ENCODE peak calls at places on chromosomes 3 and 15, in six cellular contexts. X is AG09309, K is fibroblast of villous mesenchyme, P is endothelial cell of umbilical vein, T is left ventricle myocardium inferior, G is stomach. W is an unnamed sample.

GRCh38 chr3:179563298-179563934 is 690 bp downstream of the ACTL6A start:
- DNase-seq in G (peak; percentile 67), X (peak; percentile 14), P (peak; percentile 75), K (peak; percentile 70), T (peak; percentile 52), W (peak; percentile 81)

GRCh38 chr3:149813367-149814281 is 609 bp downstream of the RNF13 start:
- DNase-seq in T (no peak), P (peak; percentile 71), K (peak; percentile 45), G (no peak), X (no peak), W (peak; percentile 20)

GRCh38 chr3:42375121-42375520 is 35.3 kb downstream of the LYZL4 start:
- DNase-seq in X (no peak), T (no peak), G (no peak), P (no peak), K (no peak), W (no peak)

GRCh38 chr3:100256724-100257123 is 4.1 kb upstream of the TBC1D23 start:
- DNase-seq in K (peak; percentile 73), X (peak; percentile 55), P (no peak), T (no peak), G (no peak), W (no peak)

GRCh38 chr3:181623924-181624694 is 87.6 kb upstream of the SOX2 start:
- DNase-seq in K (no peak), T (no peak), G (no peak), X (no peak), P (peak; percentile 81), W (no peak)

GRCh38 chr3:146449076-146449475 is 20.3 kb downstream of the PLSCR2 start:
- DNase-seq in T (no peak), P (no peak), K (no peak), G (no peak), X (no peak), W (no peak)

GRCh38 chr15:70127288-70127746 is 29.6 kb upstream of the TLE3 start:
- DNase-seq in P (peak; percentile 94), T (peak; percentile 55), G (peak; percentile 47), K (no peak), X (no peak), W (no peak)

GRCh38 chr3:125644036-125645025 is 49.0 kb upstream of the OSBPL11 start:
- DNase-seq in G (no peak), K (peak; percentile 79), T (peak; percentile 22), X (peak; percentile 37), P (no peak), W (no peak)

GRCh38 chr15:100426893-100427292 is 85.1 kb upstream of the ADAMTS17 start:
- DNase-seq in P (no peak), K (no peak), T (peak; percentile 25), X (no peak), G (no peak), W (no peak)

GRCh38 chr15:63554337-63554927 is 42.8 kb upstream of the FBXL22 start:
- DNase-seq in T (no peak), G (no peak), X (no peak), P (no peak), K (peak; percentile 38), W (no peak)

GRCh38 chr15:63559753-63560152 is 37.4 kb upstream of the FBXL22 start:
- DNase-seq in K (no peak), G (no peak), T (no peak), X (no peak), P (no peak), W (no peak)

GRCh38 chr15:63556246-63556645 is 40.9 kb upstream of the FBXL22 start:
- DNase-seq in G (no peak), K (no peak), T (no peak), P (no peak), X (no peak), W (no peak)

GRCh38 chr15:63555520-63555919 is 41.7 kb upstream of the FBXL22 start:
- DNase-seq in K (no peak), G (no peak), P (no peak), T (no peak), X (no peak), W (no peak)

GRCh38 chr15:63556736-63557135 is 40.5 kb upstream of the FBXL22 start:
- DNase-seq in T (no peak), G (no peak), K (no peak), P (no peak), X (no peak), W (no peak)
- TF ChIP-seq CTCF in T (no peak), G (no peak), K (no peak), P (no peak), X (no peak), W (no peak)

GRCh38 chr3:196942915-196943277 is 568 bp upstream of the NCBP2 start:
- DNase-seq in P (no peak), G (no peak), X (no peak), K (peak; percentile 42), T (no peak), W (no peak)
- H3K4me3 ChIP-seq in P (peak overlapping the region; percentile 93), G (peak overlapping the region; percentile 87), X (peak overlapping the region; percentile 55), K (peak overlapping the region; percentile 99), T (peak overlapping the region; percentile 91), W (peak overlapping the region; percentile 85)

DNA sequence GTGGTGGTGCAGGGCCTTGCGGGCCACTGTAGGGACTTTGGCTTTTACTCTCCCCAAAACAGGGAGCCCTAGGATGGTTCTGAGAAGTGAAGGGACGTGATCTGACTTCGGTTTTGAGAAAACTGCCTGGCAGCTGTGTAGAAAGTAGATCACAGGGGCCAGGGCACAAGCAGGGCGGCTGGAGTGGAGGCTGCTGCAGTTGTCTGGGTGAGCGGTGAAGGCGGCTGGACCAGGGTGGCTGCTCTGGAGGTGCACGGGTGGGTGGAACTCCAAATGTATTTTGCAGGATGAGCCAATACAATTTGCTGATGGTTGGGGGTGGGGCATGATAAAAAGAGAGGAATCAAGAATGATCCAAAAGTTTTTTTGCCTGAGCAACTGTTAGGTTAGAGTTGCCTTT is 29.8 kb upstream of the TRH start:
- DNase-seq in K (no peak), G (no peak), T (no peak), X (no peak), P (no peak), W (no peak)
- TF ChIP-seq CTCF in K (no peak), G (no peak), T (no peak), X (no peak), P (no peak), W (no peak)

DNA sequence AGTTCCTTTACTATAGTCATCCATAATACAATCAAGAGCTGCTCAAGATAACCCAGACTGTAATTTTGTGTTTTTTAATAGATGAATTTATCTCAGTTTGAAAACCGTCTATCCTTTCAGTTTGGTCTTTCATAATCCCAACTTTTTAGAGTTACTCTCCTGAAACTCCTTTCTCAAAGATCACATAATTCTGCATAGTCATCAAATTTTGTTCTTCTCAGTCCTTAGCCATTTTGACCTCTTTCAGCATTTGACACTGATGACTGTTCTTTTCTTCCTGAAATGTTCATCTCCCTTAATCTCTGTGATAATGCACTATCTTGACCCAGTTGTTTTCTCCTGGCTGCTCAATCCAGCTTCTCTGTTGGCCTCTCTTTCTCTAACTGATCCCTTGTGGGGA is 47.5 kb upstream of the RAD51 start:
- DNase-seq in P (no peak), T (no peak), K (no peak), X (no peak), G (no peak), W (no peak)
- H3K4me3 ChIP-seq in P (no peak overlapping the region), T (no peak overlapping the region), K (no peak overlapping the region), X (no peak overlapping the region), G (no peak overlapping the region), W (no peak overlapping the region)

GRCh38 chr15:101483476-101483875 is 6.0 kb downstream of the PCSK6 start:
- DNase-seq in P (no peak), G (no peak), X (no peak), T (no peak), K (no peak), W (no peak)
- TF ChIP-seq CTCF in P (no peak), G (no peak), X (no peak), T (no peak), K (no peak), W (no peak)

GRCh38 chr15:40845036-40845435 is 1.2 kb downstream of the SPINT1 start:
- DNase-seq in T (no peak), K (no peak), X (no peak), G (no peak), P (no peak), W (no peak)

GRCh38 chr15:40843885-40844542 is at the start of gene SPINT1:
- DNase-seq in G (peak; percentile 75), P (no peak), T (no peak), K (no peak), X (no peak), W (peak; percentile 64)

GRCh38 chr15:40844543-40844981 is 714 bp downstream of the SPINT1 start:
- DNase-seq in T (peak; percentile 26), P (no peak), G (peak; percentile 51), K (no peak), X (no peak), W (peak; percentile 68)

GRCh38 chr15:40841741-40842140 is 2.1 kb upstream of the SPINT1 start:
- DNase-seq in K (no peak), T (no peak), X (no peak), P (no peak), G (no peak), W (no peak)

GRCh38 chr15:40843183-40843884 is 514 bp upstream of the SPINT1 start:
- DNase-seq in K (no peak), X (no peak), T (no peak), G (no peak), P (no peak), W (no peak)
- H3K4me3 ChIP-seq in K (peak overlapping the region; percentile 50), X (no peak overlapping the region), T (peak overlapping the region; percentile 68), G (peak overlapping the region; percentile 78), P (no peak overlapping the region), W (peak overlapping the region; percentile 66)

GRCh38 chr3:131047582-131047981 is 20.9 kb downstream of the NEK11 start:
- DNase-seq in G (no peak), P (no peak), T (no peak), X (no peak), K (no peak), W (no peak)
- TF ChIP-seq CTCF in G (no peak), P (no peak), T (no peak), X (no peak), K (no peak), W (peak; percentile 36)